ENCODE peak calls at places on chromosomes 6 and 20, in four cellular contexts. O is GM06990, Y is hepatocyte, H is cardiac muscle cell. J is an unnamed sample. For H3K27me3, the result is how much of the 10 kb centered on the place peaks cover.

GRCh38 chr6:170143401-170144150 is 147.3 kb downstream of the DLL1 start:
- DNase-seq in O (no peak), H (no peak), Y (no peak), J (no peak)

GRCh38 chr6:21340563-21340962 is 253.0 kb upstream of the SOX4 start:
- DNase-seq in H (no peak), Y (no peak), O (no peak), J (no peak)

GRCh38 chr6:71490876-71491275 is 202.3 kb downstream of the OGFRL1 start:
- DNase-seq in O (no peak), Y (no peak), H (no peak), J (no peak)

GRCh38 chr6:138970856-138971425 is 17.1 kb downstream of the REPS1 start:
- DNase-seq in Y (peak), H (no peak), O (no peak), J (peak)

GRCh38 chr6:43070028-43070632 is 6.0 kb upstream of the PTK7 start:
- DNase-seq in Y (peak), H (peak), O (no peak), J (no peak)

GRCh38 chr6:101395345-101395744 is 1.8 kb downstream of the GRIK2 start:
- DNase-seq in O (no peak), Y (no peak), H (no peak), J (no peak)

GRCh38 chr6:96943535-96943934 is 19.0 kb downstream of the KLHL32 start:
- DNase-seq in O (no peak), Y (no peak), H (no peak), J (no peak)

GRCh38 chr20:34549291-34549928 is 9.1 kb upstream of the MAP1LC3A start:
- DNase-seq in O (no peak), Y (peak), H (peak), J (peak)

GRCh38 chr6:82088978-82089855 is 158.3 kb downstream of the IBTK start:
- DNase-seq in H (no peak), O (no peak), Y (no peak), J (no peak)

GRCh38 chr6:110589865-110590513 is 113.6 kb upstream of the SLC22A16 start:
- DNase-seq in Y (no peak), O (peak), H (no peak), J (no peak)

GRCh38 chr6:138538390-138539031 is 39.2 kb upstream of the NHSL1 start:
- DNase-seq in Y (no peak), H (no peak), O (no peak), J (no peak)

GRCh38 chr6:160088774-160089533 is 32.7 kb upstream of the SLC22A1 start:
- DNase-seq in O (no peak), Y (no peak), H (no peak), J (no peak)

GRCh38 chr6:122580731-122581130 is 29.5 kb upstream of the PKIB start:
- DNase-seq in Y (no peak), H (no peak), O (no peak), J (no peak)

GRCh38 chr20:59749293-59749680 is 144.9 kb downstream of the PHACTR3 start:
- DNase-seq in H (no peak), O (no peak), Y (no peak), J (no peak)

GRCh38 chr6:43355862-43356590 is 13.4 kb downstream of the ZNF318 start:
- DNase-seq in H (peak), Y (peak), O (no peak), J (no peak)

GRCh38 chr6:170058878-170059485 is 231.9 kb downstream of the DLL1 start:
- DNase-seq in O (no peak), H (no peak), Y (no peak), J (no peak)

GRCh38 chr6:146916435-146917015 is 287.7 kb upstream of the STXBP5 start:
- DNase-seq in H (no peak), O (no peak), Y (no peak), J (no peak)

GRCh38 chr6:160071805-160072687 is 49.6 kb upstream of the SLC22A1 start:
- DNase-seq in H (no peak), O (no peak), Y (no peak), J (no peak)

GRCh38 chr20:44115762-44116644 is 71.0 kb downstream of the JPH2 start:
- DNase-seq in H (no peak), O (no peak), Y (no peak), J (no peak)

GRCh38 chr20:60664106-60664505 is 588.0 kb upstream of the CDH4 start:
- DNase-seq in O (no peak), H (no peak), Y (no peak), J (no peak)

DNA sequence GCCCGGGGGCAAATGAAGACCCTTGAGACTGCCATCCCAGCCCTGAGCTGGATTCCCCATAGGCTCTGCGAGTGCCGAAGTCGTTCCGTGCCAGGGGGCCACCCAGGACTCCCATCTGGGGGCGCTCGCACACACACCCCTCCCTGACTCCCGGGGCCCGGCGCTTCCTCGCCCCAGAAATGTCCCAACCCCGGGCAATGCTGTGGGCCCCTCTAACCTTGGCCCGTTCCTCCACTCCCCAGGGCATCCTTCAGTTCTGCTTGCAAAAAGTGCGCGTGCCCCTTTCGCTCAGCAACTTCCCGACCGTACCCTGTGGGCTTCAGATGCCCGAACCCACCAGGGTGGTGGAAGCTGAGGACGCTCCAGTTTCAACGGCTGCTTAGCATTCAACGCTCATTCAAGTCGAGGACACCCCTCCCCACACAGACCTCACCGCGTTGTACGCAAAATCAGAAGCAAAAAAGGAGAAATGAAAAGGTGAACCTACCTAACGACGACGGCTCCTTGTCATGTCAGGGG is 25.4 kb downstream of the RIPOR2 start:
- DNase-seq in O (peak), H (peak), Y (no peak), J (no peak)
- TF ChIP-seq CTCF in O (peak), H (peak), Y (no peak), J (peak)

GRCh38 chr6:27161115-27161514 is 86.4 kb upstream of the PRSS16 start:
- DNase-seq in Y (no peak), H (no peak), O (no peak), J (no peak)

GRCh38 chr6:27159725-27160124 is 87.8 kb upstream of the PRSS16 start:
- DNase-seq in Y (no peak), H (no peak), O (no peak), J (no peak)

GRCh38 chr6:27161946-27162603 is 85.4 kb upstream of the PRSS16 start:
- DNase-seq in H (peak), Y (peak), O (no peak), J (no peak)

GRCh38 chr6:27163858-27164257 is 83.6 kb upstream of the PRSS16 start:
- DNase-seq in H (no peak), O (no peak), Y (no peak), J (no peak)

GRCh38 chr6:27161603-27161945 is 85.9 kb upstream of the PRSS16 start:
- DNase-seq in H (no peak), Y (no peak), O (no peak), J (no peak)
- H3K4me3 ChIP-seq in H (no peak), Y (no peak), O (no peak), J (no peak)

GRCh38 chr20:3672864-3673550 is 8.8 kb downstream of the ADAM33 start:
- DNase-seq in Y (no peak), O (no peak), H (no peak), J (no peak)

GRCh38 chr20:3674995-3675900 is 6.6 kb downstream of the ADAM33 start:
- DNase-seq in H (no peak), O (no peak), Y (no peak), J (no peak)

GRCh38 chr20:3671986-3672863 is 9.0 kb upstream of the GFRA4 start:
- DNase-seq in O (no peak), H (no peak), Y (no peak), J (no peak)

GRCh38 chr20:3673551-3674070 is 8.2 kb downstream of the ADAM33 start:
- DNase-seq in H (no peak), Y (no peak), O (no peak), J (no peak)

DNA sequence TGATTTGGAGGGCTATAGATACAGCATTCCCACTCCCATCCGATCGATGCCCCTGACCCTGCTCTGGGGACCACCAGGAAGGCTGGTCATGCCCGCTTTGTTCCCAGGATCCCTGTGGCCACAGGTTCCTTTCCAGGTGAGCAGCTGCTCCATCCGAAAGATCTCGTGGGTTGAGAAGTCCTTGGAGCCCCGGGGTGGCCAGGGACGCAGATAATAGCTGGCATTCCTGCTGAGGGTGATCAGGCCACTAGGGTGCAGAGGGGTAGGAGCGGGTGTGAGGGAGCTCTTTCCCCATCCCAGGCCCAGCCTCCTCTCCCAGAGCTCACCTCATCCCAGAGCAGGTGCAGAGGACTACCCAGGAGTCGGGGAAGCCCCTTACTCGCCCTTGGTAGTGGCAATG is 7.4 kb downstream of the ADAM33 start:
- DNase-seq in H (no peak), O (no peak), Y (no peak), J (no peak)
- H3K27me3 ChIP-seq in H (half or more), O (under half), Y (under half), J (half or more)

GRCh38 chr6:50840814-50841192 is 22.1 kb downstream of the TFAP2B start:
- DNase-seq in O (no peak), H (no peak), Y (no peak), J (no peak)
- TF ChIP-seq CTCF in O (no peak), H (no peak), Y (no peak), J (no peak)

GRCh38 chr20:21099653-21100589 is 6.2 kb downstream of the LINC00237 start:
- DNase-seq in H (peak), O (peak), Y (peak), J (no peak)
- H3K4me3 ChIP-seq in H (peak), O (peak), Y (no peak), J (no peak)

GRCh38 chr20:63249891-63250290 is 4.4 kb downstream of the NKAIN4 start:
- DNase-seq in H (no peak), Y (no peak), O (no peak), J (no peak)

GRCh38 chr20:63248835-63249591 is 5.2 kb downstream of the NKAIN4 start:
- DNase-seq in Y (no peak), H (no peak), O (no peak), J (peak)

GRCh38 chr20:63244468-63244867 is 8.8 kb downstream of the BIRC7 start:
- DNase-seq in Y (no peak), H (no peak), O (no peak), J (no peak)

GRCh38 chr20:63246490-63247284 is 7.6 kb downstream of the NKAIN4 start:
- DNase-seq in Y (no peak), O (no peak), H (peak), J (no peak)

GRCh38 chr20:63247678-63248228 is 6.5 kb downstream of the NKAIN4 start:
- DNase-seq in O (no peak), H (no peak), Y (no peak), J (no peak)
- H3K27me3 ChIP-seq in O (under half), H (under half), Y (under half), J (under half)

GRCh38 chr6:35258858-35259193 is 709 bp upstream of the ZNF76 start:
- DNase-seq in H (peak), Y (peak), O (no peak), J (no peak)
- TF ChIP-seq CTCF in H (peak), Y (peak), O (no peak), J (peak)

GRCh38 chr6:156599367-156599766 is 177.8 kb upstream of the ARID1B start:
- DNase-seq in Y (no peak), H (no peak), O (no peak), J (no peak)

GRCh38 chr6:156599977-156600647 is 177.1 kb upstream of the ARID1B start:
- DNase-seq in Y (peak), H (no peak), O (no peak), J (no peak)

GRCh38 chr6:156601156-156601820 is 175.9 kb upstream of the ARID1B start:
- DNase-seq in H (no peak), O (no peak), Y (no peak), J (no peak)

GRCh38 chr6:156600678-156601077 is 176.5 kb upstream of the ARID1B start:
- DNase-seq in Y (no peak), H (peak), O (no peak), J (no peak)

DNA sequence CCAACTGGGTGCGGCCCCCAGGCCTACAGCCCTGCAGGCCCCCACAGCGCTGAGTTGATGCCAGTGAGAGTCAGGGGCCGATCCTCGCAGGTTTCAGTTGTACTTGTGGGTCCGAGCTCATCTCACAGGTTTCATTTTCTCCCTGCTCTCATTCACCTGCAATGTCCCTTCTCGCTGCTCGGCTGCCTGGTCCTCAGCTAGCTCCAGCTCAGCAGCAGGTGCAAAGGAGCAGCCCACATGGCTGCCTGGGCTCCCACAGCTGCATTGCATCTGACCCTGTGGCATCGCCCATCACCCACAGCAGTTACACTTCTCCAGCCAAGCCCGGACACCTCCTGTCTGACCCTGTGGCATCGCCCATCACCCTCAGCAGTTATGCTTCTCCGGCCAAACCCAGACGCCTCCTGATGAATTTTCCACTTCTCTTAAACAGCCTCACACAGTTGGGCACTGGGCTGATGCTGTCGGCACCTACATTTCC is 175.3 kb upstream of the ARID1B start:
- DNase-seq in O (peak), Y (no peak), H (no peak), J (no peak)
- H3K4me3 ChIP-seq in O (no peak), Y (no peak), H (no peak), J (no peak)

GRCh38 chr20:37903317-37904007 is 535 bp downstream of the VSTM2L start:
- DNase-seq in H (no peak), Y (no peak), O (no peak), J (no peak)
- H3K27me3 ChIP-seq in H (under half), Y (half or more), O (under half), J (half or more)

DNA sequence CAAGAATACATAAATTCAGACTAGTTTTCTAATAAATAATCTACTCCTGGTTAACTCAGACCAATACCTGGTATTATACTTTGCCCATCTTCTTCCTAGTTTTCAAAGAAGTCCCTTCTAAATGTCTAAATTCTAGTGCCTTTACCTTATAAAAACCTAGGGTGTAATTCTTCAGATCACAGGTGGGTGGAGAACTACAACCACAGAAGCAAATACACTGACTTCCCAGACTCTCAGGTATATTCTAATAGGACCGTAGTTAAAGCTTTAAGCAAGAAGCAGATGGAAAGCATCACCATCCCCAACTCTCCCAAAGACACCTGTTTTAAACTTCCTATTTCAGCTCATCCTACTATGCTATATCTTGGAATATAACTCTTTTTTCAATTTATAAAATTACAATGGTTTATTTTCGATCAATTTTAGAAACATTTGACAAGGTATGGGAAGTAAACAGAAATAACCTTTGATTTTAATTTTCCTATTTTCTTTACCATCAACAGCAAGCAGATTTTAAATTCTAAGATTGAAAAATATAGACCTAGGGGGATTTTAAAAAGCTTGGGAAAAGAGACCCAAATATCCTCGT is 15.8 kb downstream of the MAN1A1 start:
- DNase-seq in H (no peak), Y (no peak), O (no peak), J (no peak)
- TF ChIP-seq CTCF in H (peak), Y (peak), O (peak), J (peak)

J was measured in kidney epithelial cell.